ENCODE peak calls at places on chromosomes 1 and 21, in five cellular contexts. X is caudate nucleus, D is cardiac septum, R is mesothelial cell of epicardium, N is hepatocyte. E is an unnamed sample.

GRCh38 chr21:34280987-34281386 is 82.8 kb upstream of the KCNE2 start:
- DNase-seq in X (no peak), D (no peak), N (no peak), R (no peak), E (no peak)

GRCh38 chr1:101511501-101511900 is 274.7 kb downstream of the S1PR1 start:
- DNase-seq in D (no peak), N (no peak), X (no peak), R (no peak), E (no peak)

GRCh38 chr1:181173761-181174371 is 85.4 kb downstream of the IER5 start:
- DNase-seq in X (no peak), R (no peak), D (no peak), N (no peak), E (peak; percentile 16)

GRCh38 chr1:156704930-156705320 is 458 bp downstream of the CRABP2 start:
- DNase-seq in R (no peak), N (peak; percentile 84), X (no peak), D (no peak), E (no peak)

GRCh38 chr1:53332833-53333232 is 5.0 kb upstream of the LRP8 start:
- DNase-seq in X (no peak), R (peak; percentile 13), D (peak; percentile 36), N (no peak), E (no peak)

GRCh38 chr1:9573723-9574122 is 15.0 kb upstream of the TMEM201 start:
- DNase-seq in R (no peak), X (no peak), N (no peak), D (no peak), E (no peak)

GRCh38 chr1:24632776-24633175 is 10.3 kb upstream of the SRRM1 start:
- DNase-seq in R (no peak), X (no peak), N (no peak), D (no peak), E (no peak)

GRCh38 chr1:94772230-94772641 is 47.9 kb upstream of the SLC44A3 start:
- DNase-seq in D (no peak), X (no peak), R (no peak), N (peak; percentile 57), E (no peak)

GRCh38 chr1:69167876-69168275 is 399.8 kb upstream of the LRRC7 start:
- DNase-seq in R (no peak), N (no peak), X (no peak), D (no peak), E (no peak)

GRCh38 chr21:35932232-35932911 is 128.0 kb downstream of the SETD4 start:
- DNase-seq in N (peak; percentile 79), X (no peak), R (no peak), D (no peak), E (no peak)

GRCh38 chr1:229758101-229759036 is 132.3 kb downstream of the URB2 start:
- DNase-seq in R (no peak), N (no peak), D (no peak), X (no peak), E (no peak)

GRCh38 chr1:53350853-53351767 is 23.2 kb upstream of the LRP8 start:
- DNase-seq in D (peak; percentile 26), N (no peak), X (no peak), R (peak; percentile 33), E (no peak)

GRCh38 chr1:37052120-37052519 is 17.8 kb upstream of the GRIK3 start:
- DNase-seq in N (no peak), R (no peak), X (no peak), D (no peak), E (no peak)

GRCh38 chr21:45456836-45457160 is 51.8 kb downstream of the COL18A1 start:
- DNase-seq in N (no peak), X (no peak), R (no peak), D (no peak), E (no peak)

GRCh38 chr1:17194981-17195528 is 9.9 kb upstream of the PADI1 start:
- DNase-seq in X (no peak), R (no peak), D (no peak), N (no peak), E (peak; percentile 43)

GRCh38 chr1:89629146-89629545 is 3.8 kb upstream of the LRRC8C start:
- DNase-seq in D (no peak), X (no peak), R (no peak), N (no peak), E (no peak)

GRCh38 chr1:34914958-34915357 is 14.5 kb downstream of the DLGAP3 start:
- DNase-seq in D (no peak), R (no peak), X (no peak), N (no peak), E (no peak)

GRCh38 chr1:167482184-167482583 is 36.1 kb downstream of the CD247 start:
- DNase-seq in N (no peak), X (no peak), R (no peak), D (no peak), E (no peak)

GRCh38 chr1:219812491-219813221 is 115.7 kb downstream of the SLC30A10 start:
- DNase-seq in D (no peak), R (peak; percentile 55), X (no peak), N (peak; percentile 84), E (peak; percentile 57)

GRCh38 chr21:42746593-42747266 is 93.3 kb downstream of the PDE9A start:
- DNase-seq in X (no peak), N (no peak), D (peak; percentile 93), R (no peak), E (no peak)

GRCh38 chr1:214102907-214103306 is 115.1 kb downstream of the PROX1 start:
- DNase-seq in R (no peak), X (no peak), D (no peak), N (peak; percentile 64), E (no peak)

GRCh38 chr1:80468356-80468755 is 1332.4 kb upstream of the ADGRL2 start:
- DNase-seq in D (no peak), N (no peak), X (no peak), R (no peak), E (no peak)